ENCODE peak calls at places on chromosomes 5 and 9, in five cellular contexts. T, S, N, M and A are unnamed samples.

GRCh38 chr9:134004881-134005280 is 12.8 kb upstream of the VAV2 start:
- DNase-seq in T (no peak), S (no peak), N (no peak), M (no peak), A (no peak)

GRCh38 chr5:172569862-172570558 is 71.1 kb upstream of the NEURL1B start:
- DNase-seq in T (peak; percentile 96), S (peak; percentile 39), N (no peak), M (no peak), A (peak; percentile 72)

GRCh38 chr5:135238622-135239460 is 160.2 kb downstream of the MACROH2A1 start:
- DNase-seq in T (no peak), S (no peak), N (no peak), M (peak; percentile 37), A (peak; percentile 4)

GRCh38 chr5:88952344-88952743 is 69.4 kb upstream of the MEF2C start:
- DNase-seq in T (peak; percentile 80), S (peak; percentile 22), N (peak; percentile 30), M (no peak), A (no peak)

GRCh38 chr9:137449081-137449844 is 8.1 kb upstream of the ENTPD8 start:
- DNase-seq in T (no peak), S (peak; percentile 21), N (no peak), M (no peak), A (no peak)

GRCh38 chr9:92671323-92671722 is 1.4 kb upstream of the IPPK start:
- DNase-seq in T (no peak), S (no peak), N (peak; percentile 93), M (peak; percentile 50), A (no peak)

GRCh38 chr9:21969011-21969935 is 24.9 kb downstream of the CDKN2A start:
- DNase-seq in T (peak; percentile 33), S (no peak), N (no peak), M (no peak), A (no peak)

GRCh38 chr9:18124760-18125159 is 349.2 kb upstream of the ADAMTSL1 start:
- DNase-seq in T (no peak), S (no peak), N (no peak), M (no peak), A (no peak)

GRCh38 chr5:130541617-130542221 is 623.3 kb downstream of the HINT1 start:
- DNase-seq in T (no peak), S (no peak), N (peak; percentile 88), M (no peak), A (no peak)

GRCh38 chr5:133818031-133818431 is 150.4 kb downstream of the C5orf15 start:
- DNase-seq in T (no peak), S (no peak), N (peak; percentile 68), M (no peak), A (no peak)

GRCh38 chr5:91938441-91938840 is 555.3 kb upstream of the ARRDC3 start:
- DNase-seq in T (no peak), S (no peak), N (peak; percentile 76), M (no peak), A (no peak)

GRCh38 chr5:128192368-128192767 is 108.8 kb downstream of the SLC12A2 start:
- DNase-seq in T (no peak), S (no peak), N (no peak), M (no peak), A (no peak)